ENCODE peak calls at places on chromosomes 16 and 17, in ten cellular contexts. R is Caco-2, H is H9, O is AG09309, X is lower leg skin, I is cardiac muscle cell, K is natural killer cell, N is breast epithelium, C is PC-3, M is heart left ventricle. Y is an unnamed sample.

GRCh38 chr16:1078579-1079021 is 6.1 kb downstream of the SSTR5 start:
- DNase-seq in R (peak), H (no peak), O (no peak), X (peak), I (peak), K (no peak), N (peak), C (peak), M (no peak), Y (no peak)

GRCh38 chr16:2019500-2019899 is at the start of gene NPW:
- DNase-seq in R (no peak), H (no peak), O (no peak), X (no peak), I (no peak), K (no peak), N (no peak), C (no peak), M (no peak), Y (no peak)

GRCh38 chr17:33204156-33204555 is 88.9 kb downstream of the ASIC2 start:
- DNase-seq in R (no peak), H (peak), O (no peak), X (no peak), I (no peak), K (no peak), N (no peak), C (no peak), M (no peak), Y (no peak)

GRCh38 chr16:10752843-10753523 is 9.3 kb downstream of the NUBP1 start:
- DNase-seq in R (no peak), H (no peak), O (no peak), X (peak), I (no peak), K (no peak), N (no peak), C (no peak), M (peak), Y (peak)

GRCh38 chr17:45116434-45117016 is 15.8 kb downstream of the PLCD3 start:
- DNase-seq in R (no peak), H (no peak), O (no peak), X (no peak), I (no peak), K (no peak), N (no peak), C (no peak), M (no peak), Y (no peak)

GRCh38 chr16:1572664-1573063 is 39.2 kb downstream of the TMEM204 start:
- DNase-seq in R (no peak), H (no peak), O (no peak), X (no peak), I (no peak), K (no peak), N (peak), C (peak), M (no peak), Y (no peak)

GRCh38 chr16:66131156-66131807 is 235.2 kb upstream of the CDH5 start:
- DNase-seq in R (no peak), H (no peak), O (no peak), X (no peak), I (peak), K (no peak), N (no peak), C (peak), M (no peak), Y (no peak)

GRCh38 chr17:8753976-8754440 is 4.3 kb downstream of the SPDYE4 start:
- DNase-seq in R (no peak), H (no peak), O (no peak), X (no peak), I (peak), K (no peak), N (no peak), C (peak), M (no peak), Y (no peak)

GRCh38 chr17:7442142-7442541 is 2.7 kb upstream of the CHRNB1 start:
- DNase-seq in R (no peak), H (no peak), O (no peak), X (no peak), I (no peak), K (no peak), N (no peak), C (no peak), M (no peak), Y (no peak)

GRCh38 chr16:85755929-85756768 is 5.3 kb upstream of the C16orf74 start:
- DNase-seq in R (no peak), H (no peak), O (no peak), X (no peak), I (no peak), K (no peak), N (no peak), C (no peak), M (no peak), Y (peak)

GRCh38 chr16:4409081-4409932 is 7.1 kb downstream of the CORO7 start:
- DNase-seq in R (no peak), H (peak), O (no peak), X (no peak), I (no peak), K (no peak), N (no peak), C (peak), M (no peak), Y (no peak)
- TF ChIP-seq CTCF in R (no peak), H (peak), O (no peak), X (no peak), I (no peak), K (no peak), N (peak), C (peak), M (no peak), Y (no peak)

DNA sequence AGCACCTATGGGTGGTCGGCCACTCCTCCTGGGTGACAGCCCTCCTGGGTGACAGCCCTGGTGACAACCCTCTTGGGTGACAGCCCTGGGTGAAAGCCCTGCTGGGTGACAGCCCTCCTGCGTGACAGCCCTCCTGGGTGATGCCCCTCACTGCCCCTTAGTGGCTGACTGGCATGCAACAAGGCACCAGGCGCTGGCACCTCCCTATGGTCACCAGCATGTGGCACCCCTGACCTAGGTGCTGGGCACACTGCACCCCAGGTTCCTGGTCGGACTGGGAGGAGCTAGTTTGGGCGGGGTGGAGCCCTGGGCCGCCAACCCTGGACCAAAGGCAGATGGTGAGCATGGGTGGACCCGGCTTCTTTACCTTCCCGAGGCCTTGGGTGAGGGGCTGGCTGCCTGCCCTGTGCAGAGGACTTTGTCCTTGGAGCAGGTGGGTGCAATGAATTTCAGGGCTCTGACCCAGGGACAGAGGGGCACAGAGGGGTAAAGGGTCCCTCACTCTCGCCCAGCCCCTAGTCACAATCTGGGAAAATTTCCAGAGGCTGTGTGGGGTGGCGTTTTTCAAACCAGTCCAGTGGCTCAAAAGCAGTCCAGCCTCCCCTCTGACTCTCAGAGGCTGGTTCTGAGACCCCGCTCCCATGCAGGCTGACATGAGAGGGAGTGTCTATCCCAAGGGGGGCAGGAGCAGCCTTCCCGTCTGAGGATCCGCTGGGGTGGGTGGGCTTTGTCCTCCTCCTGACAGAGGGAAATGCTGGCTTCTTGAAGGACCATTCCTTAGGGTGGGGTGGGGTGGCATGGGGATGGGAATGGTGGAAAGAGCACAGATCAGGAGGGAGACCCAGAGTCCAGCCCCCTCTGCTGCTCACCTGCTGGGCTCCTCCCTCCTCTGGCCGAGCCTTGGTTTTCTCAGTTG is 25.9 kb upstream of the TNFRSF13B start:
- DNase-seq in R (no peak), H (no peak), O (no peak), X (no peak), I (no peak), K (no peak), N (peak), C (peak), M (peak), Y (no peak)
- TF ChIP-seq CTCF in R (no peak), H (no peak), O (no peak), X (no peak), I (no peak), K (no peak), N (no peak), C (peak), M (no peak), Y (no peak)

GRCh38 chr17:74408830-74409229 is 23.1 kb upstream of the GPRC5C start:
- DNase-seq in R (no peak), H (no peak), O (no peak), X (no peak), I (no peak), K (no peak), N (no peak), C (no peak), M (no peak), Y (no peak)

GRCh38 chr17:74404802-74405201 is 27.1 kb upstream of the GPRC5C start:
- DNase-seq in R (no peak), H (no peak), O (no peak), X (no peak), I (no peak), K (no peak), N (no peak), C (peak), M (no peak), Y (no peak)

GRCh38 chr17:74407384-74407783 is 24.5 kb upstream of the GPRC5C start:
- DNase-seq in R (no peak), H (no peak), O (no peak), X (no peak), I (no peak), K (no peak), N (no peak), C (no peak), M (no peak), Y (no peak)

GRCh38 chr17:74410001-74410443 is 21.9 kb upstream of the GPRC5C start:
- DNase-seq in R (no peak), H (peak), O (no peak), X (no peak), I (no peak), K (no peak), N (no peak), C (no peak), M (no peak), Y (no peak)

DNA sequence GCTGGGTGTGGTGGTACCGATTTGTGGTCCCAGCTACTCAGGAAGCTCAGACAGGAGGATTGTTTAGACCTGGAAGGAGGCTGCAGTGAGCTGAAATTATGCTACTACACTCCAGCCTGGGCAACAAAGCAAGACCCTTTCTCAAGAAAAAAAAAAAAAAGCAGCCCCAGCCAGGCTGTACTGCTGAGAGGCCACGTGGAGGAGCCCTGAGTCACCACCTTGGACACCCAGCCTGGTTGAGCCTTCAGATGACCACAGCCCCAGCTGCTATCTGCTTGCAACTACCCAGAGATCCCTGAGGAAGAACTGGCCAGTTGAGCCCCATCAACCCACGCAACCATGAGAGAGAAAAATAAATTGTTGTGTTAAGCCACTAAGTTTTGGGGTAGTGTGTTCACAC is 23.6 kb upstream of the GPRC5C start:
- DNase-seq in R (peak), H (no peak), O (no peak), X (no peak), I (peak), K (no peak), N (no peak), C (peak), M (no peak), Y (no peak)
- TF ChIP-seq CTCF in R (no peak), H (peak), O (no peak), X (no peak), I (peak), K (no peak), N (no peak), C (peak), M (no peak), Y (no peak)

DNA sequence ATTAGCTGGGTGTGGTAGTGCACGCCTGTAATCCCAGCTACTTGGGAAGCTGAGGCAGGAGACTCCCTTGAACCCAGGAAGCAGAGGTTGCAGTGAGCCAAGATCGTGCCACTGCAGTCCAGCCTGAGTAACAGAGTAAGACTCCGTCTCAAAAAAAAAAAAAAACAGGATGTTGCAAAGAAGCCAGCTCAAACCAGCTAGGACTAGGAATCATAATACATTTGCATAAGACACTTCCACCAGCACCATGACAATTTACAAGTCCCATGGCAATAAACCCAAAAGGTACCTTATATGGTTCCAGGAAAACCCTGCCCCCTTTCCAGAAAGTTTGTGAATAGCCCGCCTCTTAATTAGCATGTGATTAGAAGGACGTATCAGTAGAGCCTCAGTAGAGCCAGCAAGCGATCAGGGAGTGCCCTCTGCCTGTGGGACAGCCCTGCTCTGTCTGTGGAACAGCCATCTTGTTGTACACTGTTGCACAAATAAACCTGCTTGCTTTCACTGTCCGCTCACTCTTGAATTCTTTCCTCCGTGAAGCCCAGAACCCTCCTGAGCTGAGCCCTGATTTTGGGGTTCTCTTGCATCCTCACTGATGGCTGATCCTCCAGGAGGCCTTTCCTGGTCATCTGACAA is 14.1 kb downstream of the NUPR1 start:
- DNase-seq in R (no peak), H (no peak), O (no peak), X (no peak), I (peak), K (no peak), N (no peak), C (no peak), M (no peak), Y (no peak)
- TF ChIP-seq CTCF in R (no peak), H (no peak), O (no peak), X (no peak), I (no peak), K (no peak), N (no peak), C (no peak), M (no peak), Y (no peak)